ENCODE peak calls at places on chromosome 20, in ten cellular contexts. A is lung microvascular endothelial cell, U is GM18507, X is left cardiac atrium, S is H7, E is aorta, D is A172, I is M059J, T is T1000, N is non-pigmented ciliary epithelial cell. L is an unnamed sample.

GRCh38 chr20:4814696-4815252 is 93.1 kb downstream of the PRND start:
- DNase-seq in A (no peak), U (no peak), X (peak), S (no peak), E (peak), D (no peak), I (no peak), T (no peak), N (no peak), L (no peak)

GRCh38 chr20:38094373-38094775 is 60.8 kb downstream of the RPRD1B start:
- DNase-seq in A (no peak), U (peak), X (peak), S (no peak), E (peak), D (peak), I (peak), T (peak), N (peak), L (no peak)

GRCh38 chr20:7269452-7269851 is 502.0 kb downstream of the BMP2 start:
- DNase-seq in A (no peak), U (no peak), X (no peak), S (no peak), E (no peak), D (no peak), I (no peak), T (no peak), N (no peak), L (no peak)

GRCh38 chr20:2023151-2023550 is 29.3 kb upstream of the PDYN start:
- DNase-seq in A (no peak), U (no peak), X (no peak), S (peak), E (no peak), D (no peak), I (no peak), T (no peak), N (no peak), L (no peak)

GRCh38 chr20:43963872-43964791 is 49.5 kb downstream of the TOX2 start:
- DNase-seq in A (no peak), U (no peak), X (peak), S (no peak), E (peak), D (peak), I (no peak), T (no peak), N (no peak), L (peak)

GRCh38 chr20:2693286-2693995 is 861 bp downstream of the EBF4 start:
- DNase-seq in A (peak), U (no peak), X (peak), S (peak), E (no peak), D (no peak), I (no peak), T (no peak), N (no peak), L (peak)

GRCh38 chr20:18057106-18057993 is at the start of gene OVOL2:
- DNase-seq in A (no peak), U (no peak), X (no peak), S (peak), E (no peak), D (no peak), I (peak), T (no peak), N (no peak), L (no peak)

GRCh38 chr20:49545572-49545971 is 22.4 kb downstream of the PTGIS start:
- DNase-seq in A (no peak), U (no peak), X (no peak), S (peak), E (no peak), D (no peak), I (no peak), T (no peak), N (no peak), L (no peak)

GRCh38 chr20:16476032-16476431 is 97.2 kb downstream of the KIF16B start:
- DNase-seq in A (peak), U (peak), X (no peak), S (peak), E (no peak), D (peak), I (peak), T (no peak), N (no peak), L (no peak)

GRCh38 chr20:6104493-6105188 is 18.2 kb downstream of the FERMT1 start:
- DNase-seq in A (no peak), U (no peak), X (no peak), S (no peak), E (no peak), D (no peak), I (peak), T (peak), N (no peak), L (no peak)

GRCh38 chr20:19257865-19258264 is 45.4 kb downstream of the SLC24A3 start:
- DNase-seq in A (no peak), U (no peak), X (no peak), S (no peak), E (no peak), D (no peak), I (no peak), T (no peak), N (no peak), L (no peak)

GRCh38 chr20:56893206-56893605 is 264.1 kb downstream of the TFAP2C start:
- DNase-seq in A (no peak), U (peak), X (no peak), S (peak), E (no peak), D (no peak), I (peak), T (no peak), N (no peak), L (peak)

GRCh38 chr20:23050847-23051627 is 1.6 kb upstream of the THBD start:
- DNase-seq in A (peak), U (no peak), X (peak), S (peak), E (peak), D (no peak), I (peak), T (no peak), N (peak), L (no peak)

GRCh38 chr20:58597021-58597940 is 53.8 kb upstream of the STX16 start:
- DNase-seq in A (no peak), U (no peak), X (peak), S (no peak), E (peak), D (peak), I (no peak), T (no peak), N (no peak), L (no peak)

GRCh38 chr20:41137412-41138216 is at the start of gene PLCG1:
- DNase-seq in A (peak), U (peak), X (peak), S (peak), E (peak), D (peak), I (peak), T (peak), N (no peak), L (peak)